ENCODE peak calls at places on chromosomes 1 and 21, in seven cellular contexts. D is lung; N is tibial artery; Y is CD4-positive, CD25-positive, alpha-beta regulatory T cell; F is spleen; X is HepG2; V is aorta. H is an unnamed sample.
A peak's percentile ranks its signal among the peaks of the same experiment; 100 is the strongest.

GRCh38 chr1:35708179-35708891 is 10.3 kb downstream of the C1orf216 start:
- DNase-seq in N (no peak), Y (peak; percentile 9), D (no peak), V (no peak), F (no peak), X (no peak), H (no peak)

GRCh38 chr1:48082271-48082925 is 85.2 kb upstream of the TRABD2B start:
- DNase-seq in N (no peak), F (no peak), Y (no peak), V (no peak), X (no peak), D (no peak), H (no peak)

GRCh38 chr21:33975548-33976081 is 60.0 kb upstream of the ATP5PO start:
- DNase-seq in V (no peak), N (no peak), F (no peak), D (no peak), X (no peak), Y (peak; percentile 84), H (peak; percentile 46)

GRCh38 chr1:64595871-64596515 is 126.1 kb downstream of the CACHD1 start:
- DNase-seq in X (peak; percentile 81), D (no peak), Y (no peak), V (no peak), N (no peak), F (no peak), H (no peak)

GRCh38 chr1:236895665-236896387 is 100.7 kb downstream of the MTR start:
- DNase-seq in F (no peak), N (no peak), Y (no peak), V (no peak), X (no peak), D (no peak), H (no peak)

GRCh38 chr1:178382372-178382771 is 114.4 kb downstream of the CLEC20A start:
- DNase-seq in F (no peak), Y (no peak), X (no peak), N (no peak), D (no peak), V (no peak), H (no peak)

GRCh38 chr1:204213668-204214662 is at the start of gene GOLT1A:
- DNase-seq in V (peak; percentile 69), N (peak; percentile 78), D (peak; percentile 87), Y (peak; percentile 42), X (peak; percentile 90), F (no peak), H (peak; percentile 69)

GRCh38 chr21:33212159-33212851 is 17.4 kb upstream of the IFNAR2 start:
- DNase-seq in F (no peak), D (no peak), X (no peak), V (no peak), Y (peak; percentile 75), N (no peak), H (no peak)

GRCh38 chr1:153612755-153613331 is at the start of gene S100A16:
- DNase-seq in X (no peak), D (peak; percentile 84), Y (no peak), F (no peak), V (peak; percentile 87), N (peak; percentile 94), H (no peak)

GRCh38 chr1:153611024-153611352 is 1.9 kb downstream of the S100A16 start:
- DNase-seq in V (no peak), D (no peak), F (no peak), N (no peak), Y (no peak), X (no peak), H (no peak)

GRCh38 chr1:153613406-153613805 is 469 bp upstream of the S100A16 start:
- DNase-seq in V (no peak), X (no peak), Y (no peak), N (no peak), D (no peak), F (no peak), H (peak; percentile 15)

GRCh38 chr1:153611356-153611755 is 1.6 kb downstream of the S100A16 start:
- DNase-seq in N (no peak), V (no peak), X (no peak), Y (no peak), F (no peak), D (no peak), H (no peak)

GRCh38 chr1:153612111-153612754 is 704 bp downstream of the S100A16 start:
- DNase-seq in X (no peak), F (peak; percentile 57), Y (no peak), N (no peak), V (no peak), D (no peak), H (no peak)
- H3K4me1 ChIP-seq in X (peaks cover 91% of the 10 kb centered on the region), F (peaks cover 14% of the 10 kb centered on the region), Y (no peaks in the 10 kb centered on the region), N (peaks cover 19% of the 10 kb centered on the region), V (no peaks in the 10 kb centered on the region), D (peaks cover 23% of the 10 kb centered on the region), H (no peaks in the 10 kb centered on the region)

DNA sequence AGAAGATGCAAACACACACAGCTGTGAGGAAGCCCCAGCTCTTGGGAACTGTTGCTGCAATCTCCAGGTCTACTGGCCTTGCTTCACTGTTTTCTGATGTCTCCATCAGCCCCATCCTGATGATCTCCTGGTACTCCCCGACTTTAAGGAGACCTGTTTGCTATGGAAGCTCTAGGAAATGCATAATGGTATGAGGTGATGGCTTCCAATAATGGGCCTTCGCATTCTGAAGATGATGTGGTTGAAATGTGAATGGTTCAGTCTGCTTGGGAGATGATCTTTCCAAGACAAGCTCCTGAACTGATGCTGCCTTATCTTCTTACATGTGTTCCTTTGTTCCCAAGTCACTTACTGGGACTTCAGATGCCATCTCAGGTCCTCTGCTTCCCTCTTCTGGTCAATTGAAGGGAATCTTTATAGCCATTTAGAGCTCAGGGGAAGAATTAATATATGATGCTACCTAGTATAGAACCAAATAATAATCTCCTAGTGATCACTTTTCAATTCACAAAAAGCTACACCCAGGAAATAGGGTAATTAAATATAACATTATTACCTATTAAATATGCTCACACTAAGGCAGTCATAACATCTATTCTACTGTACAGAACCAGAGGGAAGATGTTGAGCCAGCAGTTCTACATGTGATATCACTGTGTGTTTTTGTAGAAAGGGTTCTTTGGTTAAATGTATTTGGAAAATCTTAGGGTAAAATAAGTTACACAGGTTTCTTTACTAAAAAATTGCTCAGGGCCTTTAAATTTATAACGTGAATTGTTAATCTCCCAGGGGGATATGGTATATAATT is 73.9 kb upstream of the VTCN1 start:
- DNase-seq in V (no peak), F (no peak), D (no peak), X (peak; percentile 52), Y (peak; percentile 17), N (no peak), H (no peak)
- H3K27ac ChIP-seq in V (no peak overlapping the region), F (no peak overlapping the region), D (no peak overlapping the region), X (no peak overlapping the region), Y (no peak overlapping the region), N (no peak overlapping the region), H (no peak overlapping the region)

GRCh38 chr1:205447457-205448415 is 8.1 kb downstream of the BLACAT1 start:
- DNase-seq in F (peak; percentile 59), X (no peak), D (no peak), N (peak; percentile 34), Y (no peak), V (no peak), H (no peak)

GRCh38 chr1:205450448-205450847 is 5.4 kb downstream of the BLACAT1 start:
- DNase-seq in F (no peak), V (no peak), X (peak; percentile 68), Y (no peak), N (no peak), D (no peak), H (no peak)

GRCh38 chr1:205449750-205450443 is 5.9 kb downstream of the BLACAT1 start:
- DNase-seq in V (no peak), D (peak; percentile 82), F (no peak), Y (peak; percentile 54), X (peak; percentile 99), N (no peak), H (no peak)

GRCh38 chr1:205449254-205449749 is 6.5 kb downstream of the BLACAT1 start:
- DNase-seq in X (no peak), N (no peak), F (no peak), D (no peak), V (no peak), Y (no peak), H (no peak)

GRCh38 chr1:205448540-205449253 is 7.1 kb downstream of the BLACAT1 start:
- DNase-seq in F (no peak), Y (no peak), N (no peak), V (no peak), X (no peak), D (no peak), H (no peak)
- H3K4me1 ChIP-seq in F (no peaks in the 10 kb centered on the region), Y (no peaks in the 10 kb centered on the region), N (peaks cover 6% of the 10 kb centered on the region), V (no peaks in the 10 kb centered on the region), X (peaks cover 74% of the 10 kb centered on the region), D (no peaks in the 10 kb centered on the region), H (no peaks in the 10 kb centered on the region)

DNA sequence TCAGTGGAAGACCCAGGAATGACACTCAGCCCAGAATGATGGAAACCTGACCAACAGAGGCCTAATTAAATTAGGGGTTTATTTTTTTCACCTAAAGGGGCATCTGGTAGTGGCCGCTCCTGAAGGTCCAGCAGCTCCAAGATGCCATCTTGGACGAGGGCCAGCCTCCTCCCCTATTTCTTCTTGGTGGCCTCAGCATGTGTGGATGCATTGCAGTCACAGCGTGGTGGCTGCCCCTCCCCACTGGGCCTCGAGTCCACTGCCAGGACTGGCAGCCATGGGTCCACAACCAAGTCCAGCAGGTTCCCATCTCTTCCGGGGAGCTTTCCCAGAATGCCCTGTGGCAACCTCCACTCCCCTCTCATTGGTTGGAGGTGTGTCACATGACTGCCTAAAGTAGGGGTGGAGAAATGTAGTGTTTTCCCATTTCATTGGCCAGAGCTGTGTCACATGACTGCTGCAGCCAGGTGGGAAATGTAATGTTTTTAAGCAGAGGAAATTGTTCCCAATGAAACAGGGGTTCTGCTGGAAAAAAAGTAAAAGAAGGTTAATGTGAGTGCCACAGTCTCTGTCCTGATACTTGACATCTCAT is 628.2 kb downstream of the PTPRU start:
- DNase-seq in F (no peak), D (no peak), X (no peak), V (no peak), Y (no peak), N (no peak), H (no peak)
- H3K27ac ChIP-seq in F (no peak overlapping the region), D (no peak overlapping the region), X (no peak overlapping the region), V (no peak overlapping the region), Y (no peak overlapping the region), N (no peak overlapping the region), H (no peak overlapping the region)

GRCh38 chr1:116916533-116917460 is 7.1 kb downstream of the PTGFRN start:
- DNase-seq in N (peak; percentile 65), F (no peak), D (no peak), V (no peak), Y (no peak), X (peak; percentile 72), H (no peak)

GRCh38 chr1:116913941-116914340 is 4.2 kb downstream of the PTGFRN start:
- DNase-seq in V (no peak), Y (no peak), F (no peak), D (no peak), N (no peak), X (no peak), H (no peak)

GRCh38 chr1:116914667-116915066 is 5.0 kb downstream of the PTGFRN start:
- DNase-seq in V (no peak), Y (no peak), N (no peak), F (no peak), X (no peak), D (no peak), H (no peak)

GRCh38 chr1:116916002-116916401 is 6.3 kb downstream of the PTGFRN start:
- DNase-seq in N (no peak), Y (no peak), V (no peak), F (no peak), X (no peak), D (no peak), H (no peak)

DNA sequence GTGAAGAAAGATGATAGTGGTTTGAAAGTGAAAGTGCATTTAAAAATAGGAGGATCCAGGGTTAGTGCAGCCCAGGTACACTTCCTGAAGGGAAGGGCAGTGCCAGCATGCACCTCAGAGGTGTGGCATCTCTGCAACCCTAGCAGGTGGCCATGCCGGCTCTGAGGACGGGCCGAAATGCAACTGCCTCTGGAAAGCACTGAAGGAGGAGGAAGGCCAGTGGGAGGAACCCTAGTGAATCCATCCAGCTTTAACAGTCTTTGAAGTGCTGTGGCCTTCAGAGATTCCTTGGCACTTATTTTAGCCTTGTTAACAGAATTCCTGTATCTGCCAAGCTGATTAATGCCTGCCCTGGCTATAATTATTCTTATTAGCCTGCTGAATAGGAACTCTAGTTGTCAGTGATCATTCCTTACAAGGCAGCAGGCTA is 5.5 kb downstream of the PTGFRN start:
- DNase-seq in Y (no peak), V (no peak), X (no peak), N (no peak), F (no peak), D (no peak), H (no peak)
- H3K4me1 ChIP-seq in Y (peaks cover 8% of the 10 kb centered on the region), V (no peaks in the 10 kb centered on the region), X (peaks cover 37% of the 10 kb centered on the region), N (no peaks in the 10 kb centered on the region), F (no peaks in the 10 kb centered on the region), D (peaks cover 11% of the 10 kb centered on the region), H (peaks cover 4% of the 10 kb centered on the region)